ENCODE peak calls at places on chromosomes 12 and 14, in ten cellular contexts. One of them, this sample, is unnamed.

GRCh38 chr12:25771062-25771461 is 187.4 kb upstream of the RASSF8 start:
- DNase-seq in body of pancreas: no peak
- DNase-seq in A549: no peak
- DNase-seq in K562: no peak
- DNase-seq in cardiac muscle cell: no peak
- DNase-seq in ovary: no peak
- DNase-seq in AG09309: no peak
- DNase-seq in brain microvascular endothelial cell: no peak
- DNase-seq in fibroblast of the aortic adventitia: peak
- DNase-seq in endothelial cell: no peak
- DNase-seq in this sample: no peak

GRCh38 chr12:57518920-57519757 is 1.2 kb downstream of the DDIT3 start:
- DNase-seq in cardiac muscle cell: no peak
- DNase-seq in ovary: peak
- DNase-seq in A549: peak
- DNase-seq in brain microvascular endothelial cell: peak
- DNase-seq in fibroblast of the aortic adventitia: peak
- DNase-seq in K562: no peak
- DNase-seq in endothelial cell: no peak
- DNase-seq in AG09309: no peak
- DNase-seq in body of pancreas: peak
- DNase-seq in this sample: peak

GRCh38 chr12:112349440-112349839 is 32.8 kb downstream of the HECTD4 start:
- DNase-seq in cardiac muscle cell: no peak
- DNase-seq in endothelial cell: no peak
- DNase-seq in AG09309: no peak
- DNase-seq in ovary: no peak
- DNase-seq in body of pancreas: no peak
- DNase-seq in A549: no peak
- DNase-seq in fibroblast of the aortic adventitia: no peak
- DNase-seq in brain microvascular endothelial cell: no peak
- DNase-seq in K562: no peak
- DNase-seq in this sample: no peak

GRCh38 chr12:45989857-45990467 is 412 bp downstream of the SCAF11 start:
- DNase-seq in body of pancreas: peak
- DNase-seq in K562: peak
- DNase-seq in A549: no peak
- DNase-seq in AG09309: no peak
- DNase-seq in endothelial cell: peak
- DNase-seq in ovary: peak
- DNase-seq in cardiac muscle cell: no peak
- DNase-seq in fibroblast of the aortic adventitia: no peak
- DNase-seq in brain microvascular endothelial cell: peak
- DNase-seq in this sample: no peak

GRCh38 chr14:64704145-64704742 is at the start of gene PLEKHG3:
- DNase-seq in fibroblast of the aortic adventitia: peak
- DNase-seq in cardiac muscle cell: peak
- DNase-seq in endothelial cell: peak
- DNase-seq in AG09309: no peak
- DNase-seq in ovary: peak
- DNase-seq in A549: peak
- DNase-seq in K562: peak
- DNase-seq in brain microvascular endothelial cell: peak
- DNase-seq in body of pancreas: peak
- DNase-seq in this sample: peak

GRCh38 chr14:29222671-29223268 is 456.2 kb downstream of the FOXG1 start:
- DNase-seq in AG09309: no peak
- DNase-seq in body of pancreas: peak
- DNase-seq in A549: no peak
- DNase-seq in endothelial cell: peak
- DNase-seq in fibroblast of the aortic adventitia: peak
- DNase-seq in K562: no peak
- DNase-seq in cardiac muscle cell: peak
- DNase-seq in brain microvascular endothelial cell: peak
- DNase-seq in ovary: no peak
- DNase-seq in this sample: peak

GRCh38 chr14:60242420-60242819 is 6.6 kb upstream of the PPM1A start:
- DNase-seq in body of pancreas: no peak
- DNase-seq in AG09309: no peak
- DNase-seq in A549: no peak
- DNase-seq in cardiac muscle cell: no peak
- DNase-seq in brain microvascular endothelial cell: no peak
- DNase-seq in ovary: no peak
- DNase-seq in fibroblast of the aortic adventitia: no peak
- DNase-seq in K562: no peak
- DNase-seq in endothelial cell: no peak
- DNase-seq in this sample: no peak

GRCh38 chr14:60396718-60397343 is 89.0 kb downstream of the C14orf39 start:
- DNase-seq in body of pancreas: no peak
- DNase-seq in fibroblast of the aortic adventitia: peak
- DNase-seq in A549: no peak
- DNase-seq in brain microvascular endothelial cell: no peak
- DNase-seq in K562: no peak
- DNase-seq in AG09309: peak
- DNase-seq in endothelial cell: no peak
- DNase-seq in ovary: no peak
- DNase-seq in cardiac muscle cell: no peak
- DNase-seq in this sample: no peak

GRCh38 chr12:122293081-122293480 is 26.8 kb upstream of the VPS33A start:
- DNase-seq in brain microvascular endothelial cell: no peak
- DNase-seq in A549: no peak
- DNase-seq in K562: no peak
- DNase-seq in cardiac muscle cell: no peak
- DNase-seq in AG09309: no peak
- DNase-seq in endothelial cell: no peak
- DNase-seq in body of pancreas: no peak
- DNase-seq in fibroblast of the aortic adventitia: no peak
- DNase-seq in ovary: no peak
- DNase-seq in this sample: no peak

GRCh38 chr12:122297494-122297893 is 31.2 kb upstream of the VPS33A start:
- DNase-seq in K562: no peak
- DNase-seq in ovary: no peak
- DNase-seq in fibroblast of the aortic adventitia: no peak
- DNase-seq in brain microvascular endothelial cell: no peak
- DNase-seq in endothelial cell: no peak
- DNase-seq in cardiac muscle cell: no peak
- DNase-seq in body of pancreas: no peak
- DNase-seq in AG09309: no peak
- DNase-seq in A549: no peak
- DNase-seq in this sample: no peak

GRCh38 chr12:122291431-122291830 is 25.1 kb upstream of the VPS33A start:
- DNase-seq in K562: no peak
- DNase-seq in brain microvascular endothelial cell: no peak
- DNase-seq in cardiac muscle cell: no peak
- DNase-seq in ovary: no peak
- DNase-seq in fibroblast of the aortic adventitia: no peak
- DNase-seq in body of pancreas: no peak
- DNase-seq in AG09309: no peak
- DNase-seq in A549: no peak
- DNase-seq in endothelial cell: no peak
- DNase-seq in this sample: no peak

GRCh38 chr12:122295877-122296276 is 29.6 kb upstream of the VPS33A start:
- DNase-seq in brain microvascular endothelial cell: no peak
- DNase-seq in fibroblast of the aortic adventitia: no peak
- DNase-seq in ovary: no peak
- DNase-seq in K562: no peak
- DNase-seq in cardiac muscle cell: no peak
- DNase-seq in AG09309: no peak
- DNase-seq in A549: no peak
- DNase-seq in endothelial cell: no peak
- DNase-seq in body of pancreas: no peak
- DNase-seq in this sample: no peak
- TF ChIP-seq CTCF in brain microvascular endothelial cell: no peak
- TF ChIP-seq CTCF in fibroblast of the aortic adventitia: no peak
- TF ChIP-seq CTCF in ovary: no peak
- TF ChIP-seq CTCF in K562: no peak
- TF ChIP-seq CTCF in cardiac muscle cell: no peak
- TF ChIP-seq CTCF in AG09309: no peak
- TF ChIP-seq CTCF in A549: no peak
- TF ChIP-seq CTCF in endothelial cell: no peak
- TF ChIP-seq CTCF in body of pancreas: no peak
- TF ChIP-seq CTCF in this sample: no peak

GRCh38 chr14:92686763-92687427 is 61.5 kb downstream of the LGMN start:
- DNase-seq in body of pancreas: peak
- DNase-seq in AG09309: no peak
- DNase-seq in K562: peak
- DNase-seq in fibroblast of the aortic adventitia: peak
- DNase-seq in ovary: peak
- DNase-seq in A549: peak
- DNase-seq in brain microvascular endothelial cell: peak
- DNase-seq in cardiac muscle cell: peak
- DNase-seq in endothelial cell: peak
- DNase-seq in this sample: peak

GRCh38 chr14:92688434-92689375 is 59.7 kb downstream of the LGMN start:
- DNase-seq in fibroblast of the aortic adventitia: no peak
- DNase-seq in K562: no peak
- DNase-seq in ovary: peak
- DNase-seq in body of pancreas: peak
- DNase-seq in cardiac muscle cell: no peak
- DNase-seq in brain microvascular endothelial cell: no peak
- DNase-seq in endothelial cell: no peak
- DNase-seq in A549: no peak
- DNase-seq in AG09309: no peak
- DNase-seq in this sample: no peak

GRCh38 chr14:92692822-92693226 is 55.6 kb downstream of the LGMN start:
- DNase-seq in endothelial cell: no peak
- DNase-seq in brain microvascular endothelial cell: no peak
- DNase-seq in AG09309: no peak
- DNase-seq in body of pancreas: peak
- DNase-seq in ovary: peak
- DNase-seq in K562: no peak
- DNase-seq in A549: no peak
- DNase-seq in cardiac muscle cell: no peak
- DNase-seq in fibroblast of the aortic adventitia: peak
- DNase-seq in this sample: no peak

GRCh38 chr14:92687681-92688433 is 60.6 kb downstream of the LGMN start:
- DNase-seq in cardiac muscle cell: peak
- DNase-seq in body of pancreas: peak
- DNase-seq in brain microvascular endothelial cell: no peak
- DNase-seq in AG09309: no peak
- DNase-seq in ovary: peak
- DNase-seq in fibroblast of the aortic adventitia: no peak
- DNase-seq in K562: no peak
- DNase-seq in A549: no peak
- DNase-seq in endothelial cell: peak
- DNase-seq in this sample: peak

DNA sequence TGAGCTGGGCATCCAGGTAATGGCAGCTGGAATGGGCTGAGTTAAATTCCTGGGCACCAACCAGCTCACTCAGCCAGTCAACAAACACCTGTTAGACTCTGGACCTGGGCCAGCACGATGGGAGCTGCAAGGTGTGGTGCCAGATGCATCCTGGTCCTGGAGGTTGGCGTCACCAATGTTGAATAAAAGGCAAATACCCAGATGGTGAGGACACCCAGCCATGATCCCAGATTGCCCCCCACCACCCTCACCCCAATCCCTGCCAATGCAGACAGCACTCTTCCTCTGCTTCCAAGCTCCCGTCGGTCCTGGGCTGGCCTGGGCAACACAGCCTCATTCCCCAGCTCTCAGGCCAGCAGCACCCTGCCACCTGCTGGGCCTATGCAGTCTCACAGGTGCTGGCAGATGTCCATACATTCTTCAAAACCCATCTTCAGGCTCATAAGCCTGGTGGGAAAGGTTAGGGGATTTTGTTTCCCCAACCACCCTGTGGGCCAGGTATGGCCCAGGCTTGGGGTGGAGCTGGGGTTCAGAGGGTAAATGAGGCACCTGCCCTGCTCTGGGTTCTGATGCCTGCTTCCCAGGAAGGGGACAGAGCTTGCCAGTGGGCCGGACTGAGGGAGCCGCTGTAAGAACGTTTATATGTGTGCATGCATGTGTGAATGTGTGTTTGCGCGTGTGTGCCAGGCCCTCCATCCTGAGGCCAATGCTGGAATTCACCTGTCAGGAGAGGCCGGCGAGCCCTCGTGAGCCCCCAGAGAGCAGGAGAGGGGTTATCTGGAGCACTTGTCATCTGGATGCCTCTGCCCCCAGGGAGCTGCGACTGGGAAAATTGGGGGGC is 58.0 kb downstream of the LGMN start:
- DNase-seq in A549: peak
- DNase-seq in cardiac muscle cell: peak
- DNase-seq in AG09309: no peak
- DNase-seq in brain microvascular endothelial cell: peak
- DNase-seq in K562: peak
- DNase-seq in ovary: peak
- DNase-seq in endothelial cell: peak
- DNase-seq in fibroblast of the aortic adventitia: peak
- DNase-seq in body of pancreas: peak
- DNase-seq in this sample: peak
- TF ChIP-seq CTCF in A549: peak
- TF ChIP-seq CTCF in cardiac muscle cell: peak
- TF ChIP-seq CTCF in AG09309: peak
- TF ChIP-seq CTCF in brain microvascular endothelial cell: peak
- TF ChIP-seq CTCF in K562: peak
- TF ChIP-seq CTCF in ovary: no peak
- TF ChIP-seq CTCF in endothelial cell: peak
- TF ChIP-seq CTCF in fibroblast of the aortic adventitia: peak
- TF ChIP-seq CTCF in body of pancreas: peak
- TF ChIP-seq CTCF in this sample: peak

GRCh38 chr12:97132270-97132669 is 225.2 kb downstream of the NEDD1 start:
- DNase-seq in brain microvascular endothelial cell: no peak
- DNase-seq in ovary: no peak
- DNase-seq in A549: no peak
- DNase-seq in AG09309: no peak
- DNase-seq in fibroblast of the aortic adventitia: no peak
- DNase-seq in endothelial cell: no peak
- DNase-seq in cardiac muscle cell: no peak
- DNase-seq in body of pancreas: no peak
- DNase-seq in K562: no peak
- DNase-seq in this sample: no peak

GRCh38 chr12:97140355-97140754 is 233.3 kb downstream of the NEDD1 start:
- DNase-seq in brain microvascular endothelial cell: no peak
- DNase-seq in fibroblast of the aortic adventitia: no peak
- DNase-seq in ovary: no peak
- DNase-seq in cardiac muscle cell: no peak
- DNase-seq in AG09309: no peak
- DNase-seq in body of pancreas: no peak
- DNase-seq in A549: no peak
- DNase-seq in K562: no peak
- DNase-seq in endothelial cell: no peak
- DNase-seq in this sample: no peak

GRCh38 chr12:97131220-97131981 is 224.3 kb downstream of the NEDD1 start:
- DNase-seq in A549: no peak
- DNase-seq in fibroblast of the aortic adventitia: no peak
- DNase-seq in body of pancreas: no peak
- DNase-seq in K562: no peak
- DNase-seq in ovary: no peak
- DNase-seq in endothelial cell: no peak
- DNase-seq in AG09309: no peak
- DNase-seq in cardiac muscle cell: no peak
- DNase-seq in brain microvascular endothelial cell: no peak
- DNase-seq in this sample: no peak

DNA sequence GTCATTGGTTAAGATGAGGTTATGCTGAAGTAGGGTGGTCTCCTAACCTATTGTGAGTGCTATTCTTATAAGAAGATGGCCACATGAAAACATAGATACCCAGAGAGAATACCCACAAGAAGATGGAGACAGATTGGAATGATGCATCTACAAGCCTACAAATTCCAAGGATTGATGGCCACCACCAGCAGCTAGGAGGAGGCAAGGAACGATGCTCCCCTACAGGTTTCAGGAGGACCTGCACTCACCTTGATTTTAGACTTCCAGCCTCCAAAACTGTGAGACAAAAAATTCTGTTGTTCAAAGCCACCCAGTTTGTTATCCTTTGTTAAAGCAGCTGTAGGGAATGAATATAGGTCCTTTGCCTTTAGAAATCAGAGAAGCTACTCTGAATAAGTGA is 227.4 kb downstream of the NEDD1 start:
- DNase-seq in A549: no peak
- DNase-seq in brain microvascular endothelial cell: no peak
- DNase-seq in ovary: no peak
- DNase-seq in endothelial cell: no peak
- DNase-seq in AG09309: no peak
- DNase-seq in cardiac muscle cell: no peak
- DNase-seq in body of pancreas: no peak
- DNase-seq in fibroblast of the aortic adventitia: no peak
- DNase-seq in K562: no peak
- DNase-seq in this sample: no peak
- TF ChIP-seq CTCF in A549: no peak
- TF ChIP-seq CTCF in brain microvascular endothelial cell: no peak
- TF ChIP-seq CTCF in ovary: no peak
- TF ChIP-seq CTCF in endothelial cell: peak
- TF ChIP-seq CTCF in AG09309: no peak
- TF ChIP-seq CTCF in cardiac muscle cell: no peak
- TF ChIP-seq CTCF in body of pancreas: no peak
- TF ChIP-seq CTCF in fibroblast of the aortic adventitia: no peak
- TF ChIP-seq CTCF in K562: no peak
- TF ChIP-seq CTCF in this sample: no peak

GRCh38 chr12:94721173-94721572 is 70.8 kb upstream of the TMCC3 start:
- DNase-seq in K562: no peak
- DNase-seq in A549: no peak
- DNase-seq in endothelial cell: no peak
- DNase-seq in ovary: no peak
- DNase-seq in AG09309: no peak
- DNase-seq in fibroblast of the aortic adventitia: no peak
- DNase-seq in brain microvascular endothelial cell: no peak
- DNase-seq in cardiac muscle cell: no peak
- DNase-seq in body of pancreas: no peak
- DNase-seq in this sample: no peak

GRCh38 chr12:94730846-94731245 is 80.5 kb upstream of the TMCC3 start:
- DNase-seq in K562: no peak
- DNase-seq in A549: no peak
- DNase-seq in endothelial cell: no peak
- DNase-seq in body of pancreas: no peak
- DNase-seq in AG09309: no peak
- DNase-seq in brain microvascular endothelial cell: no peak
- DNase-seq in fibroblast of the aortic adventitia: no peak
- DNase-seq in cardiac muscle cell: peak
- DNase-seq in ovary: no peak
- DNase-seq in this sample: no peak

GRCh38 chr12:94722664-94723063 is 72.3 kb upstream of the TMCC3 start:
- DNase-seq in cardiac muscle cell: no peak
- DNase-seq in body of pancreas: no peak
- DNase-seq in fibroblast of the aortic adventitia: no peak
- DNase-seq in endothelial cell: no peak
- DNase-seq in AG09309: no peak
- DNase-seq in K562: no peak
- DNase-seq in brain microvascular endothelial cell: no peak
- DNase-seq in A549: no peak
- DNase-seq in ovary: no peak
- DNase-seq in this sample: no peak

DNA sequence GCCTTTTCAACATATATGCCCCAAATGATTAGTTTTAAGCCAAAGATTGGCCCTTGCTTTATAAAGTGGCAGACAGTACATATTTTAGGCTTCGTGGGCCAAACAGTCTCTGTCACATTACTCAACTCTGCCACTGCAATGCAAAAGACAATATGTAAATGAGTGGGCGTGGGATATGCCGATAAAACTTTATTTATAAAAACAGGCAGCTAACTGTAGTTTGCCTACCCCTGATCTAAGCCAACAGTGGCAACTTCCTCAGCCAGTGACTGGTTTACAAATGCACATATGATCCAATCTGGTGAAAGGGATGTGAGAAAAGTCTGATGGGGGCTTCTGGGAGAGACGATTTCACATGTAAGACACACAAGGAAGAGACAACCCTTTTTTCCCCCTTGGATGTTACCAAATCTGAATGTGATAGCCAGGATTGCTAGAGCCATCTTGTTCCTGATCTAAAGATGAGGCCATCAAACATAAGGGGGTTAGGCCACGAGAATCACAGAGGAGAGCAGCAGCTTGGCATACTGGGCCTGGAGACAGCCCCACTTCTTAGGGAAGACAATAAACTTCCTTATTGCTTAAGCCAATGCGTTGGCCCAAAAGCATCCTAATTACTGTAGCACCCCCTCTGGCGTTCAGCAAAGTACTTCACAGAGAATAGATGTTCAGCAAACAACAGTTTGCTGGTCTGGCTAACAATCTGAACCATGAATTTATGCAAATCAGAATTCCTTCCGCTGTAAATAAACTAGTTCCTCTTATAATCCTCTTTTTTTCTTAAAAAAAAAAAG is 75.2 kb upstream of the TMCC3 start:
- DNase-seq in A549: peak
- DNase-seq in AG09309: peak
- DNase-seq in ovary: no peak
- DNase-seq in cardiac muscle cell: peak
- DNase-seq in K562: peak
- DNase-seq in fibroblast of the aortic adventitia: peak
- DNase-seq in brain microvascular endothelial cell: peak
- DNase-seq in endothelial cell: peak
- DNase-seq in body of pancreas: peak
- DNase-seq in this sample: no peak
- TF ChIP-seq CTCF in A549: no peak
- TF ChIP-seq CTCF in AG09309: peak
- TF ChIP-seq CTCF in ovary: no peak
- TF ChIP-seq CTCF in cardiac muscle cell: peak
- TF ChIP-seq CTCF in K562: peak
- TF ChIP-seq CTCF in fibroblast of the aortic adventitia: peak
- TF ChIP-seq CTCF in brain microvascular endothelial cell: peak
- TF ChIP-seq CTCF in endothelial cell: peak
- TF ChIP-seq CTCF in body of pancreas: no peak
- TF ChIP-seq CTCF in this sample: peak